ENCODE peak calls at places on chromosome 16, in five cellular contexts. D is spleen, U is ovary, L is psoas muscle, H is GM23338. K is an unnamed sample. For H3K4me1, the result is how much of the 10 kb centered on the place peaks cover.

GRCh38 chr16:3058173-3059030 is 7.0 kb upstream of the IL32 start:
- DNase-seq in D (peak), U (peak), L (peak), H (peak), K (peak)

GRCh38 chr16:90019543-90020259 is 445 bp upstream of the DBNDD1 start:
- DNase-seq in D (peak), U (peak), L (peak), H (peak), K (no peak)

GRCh38 chr16:78704421-78704820 is 605.0 kb downstream of the WWOX start:
- DNase-seq in D (no peak), U (no peak), L (no peak), H (no peak), K (no peak)

GRCh38 chr16:54277845-54278703 is 8.5 kb downstream of the IRX3 start:
- DNase-seq in D (no peak), U (no peak), L (no peak), H (peak), K (no peak)

GRCh38 chr16:85978291-85978775 is 79.4 kb downstream of the IRF8 start:
- DNase-seq in D (no peak), U (no peak), L (peak), H (no peak), K (no peak)

GRCh38 chr16:11977206-11978041 is 890 bp downstream of the SNX29 start:
- DNase-seq in D (no peak), U (peak), L (peak), H (no peak), K (peak)

GRCh38 chr16:80719573-80719972 is 84.8 kb downstream of the CDYL2 start:
- DNase-seq in D (no peak), U (no peak), L (no peak), H (no peak), K (no peak)

GRCh38 chr16:15783985-15784384 is 72.8 kb downstream of the MYH11 start:
- DNase-seq in D (peak), U (no peak), L (no peak), H (no peak), K (no peak)

GRCh38 chr16:1985466-1986150 is 1.6 kb downstream of the GFER start:
- DNase-seq in D (no peak), U (no peak), L (no peak), H (no peak), K (no peak)
- H3K4me1 ChIP-seq in D (under half), U (under half), L (under half), H (under half), K (under half)

GRCh38 chr16:20873331-20873730 is 26.8 kb downstream of the DCUN1D3 start:
- DNase-seq in D (no peak), U (no peak), L (no peak), H (no peak), K (no peak)

GRCh38 chr16:20870122-20870521 is 30.0 kb downstream of the DCUN1D3 start:
- DNase-seq in D (no peak), U (no peak), L (no peak), H (no peak), K (no peak)

GRCh38 chr16:20874088-20874581 is 26.0 kb downstream of the DCUN1D3 start:
- DNase-seq in D (no peak), U (no peak), L (no peak), H (no peak), K (no peak)

GRCh38 chr16:20871258-20871657 is 28.9 kb downstream of the DCUN1D3 start:
- DNase-seq in D (no peak), U (no peak), L (no peak), H (no peak), K (no peak)

GRCh38 chr16:20871935-20872815 is 28.0 kb downstream of the DCUN1D3 start:
- DNase-seq in D (no peak), U (no peak), L (no peak), H (no peak), K (no peak)
- TF ChIP-seq CTCF in D (no peak), U (no peak), L (no peak), H (no peak), K (no peak)

GRCh38 chr16:66524601-66525164 is 25.2 kb downstream of the TK2 start:
- DNase-seq in D (peak), U (no peak), L (no peak), H (no peak), K (no peak)
- H3K4me1 ChIP-seq in D (half or more), U (under half), L (under half), H (under half), K (under half)

GRCh38 chr16:69055003-69055402 is 50.5 kb upstream of the HAS3 start:
- DNase-seq in D (no peak), U (no peak), L (no peak), H (no peak), K (no peak)

GRCh38 chr16:69057400-69058378 is 47.8 kb upstream of the HAS3 start:
- DNase-seq in D (no peak), U (no peak), L (peak), H (no peak), K (no peak)
- TF ChIP-seq CTCF in D (no peak), U (no peak), L (no peak), H (no peak), K (no peak)

DNA sequence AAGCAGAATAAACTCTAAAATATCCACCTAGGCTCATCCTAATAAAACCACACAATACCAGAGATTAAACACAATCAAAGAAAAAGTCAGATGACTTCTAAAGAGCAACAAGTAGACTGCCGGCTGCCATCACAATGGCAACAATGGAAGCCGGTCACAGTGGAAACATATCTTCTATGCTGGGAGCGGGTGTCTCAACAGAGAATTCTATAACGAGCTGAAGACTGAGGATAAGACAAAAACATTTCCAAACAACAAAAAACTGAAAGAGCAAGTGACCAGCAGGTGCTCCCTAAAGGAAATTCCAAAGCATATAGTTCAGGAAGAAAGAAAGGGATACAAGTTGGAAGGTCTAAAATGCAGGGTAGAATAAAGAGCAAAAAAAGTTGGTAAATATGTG is 8.9 kb downstream of the NSMCE1 start:
- DNase-seq in D (no peak), U (no peak), L (no peak), H (no peak), K (no peak)
- H3K4me1 ChIP-seq in D (half or more), U (under half), L (under half), H (under half), K (under half)

GRCh38 chr16:58449768-58450167 is 50.2 kb upstream of the NDRG4 start:
- DNase-seq in D (no peak), U (no peak), L (no peak), H (no peak), K (no peak)
- TF ChIP-seq CTCF in D (no peak), U (no peak), L (no peak), H (no peak), K (no peak)

DNA sequence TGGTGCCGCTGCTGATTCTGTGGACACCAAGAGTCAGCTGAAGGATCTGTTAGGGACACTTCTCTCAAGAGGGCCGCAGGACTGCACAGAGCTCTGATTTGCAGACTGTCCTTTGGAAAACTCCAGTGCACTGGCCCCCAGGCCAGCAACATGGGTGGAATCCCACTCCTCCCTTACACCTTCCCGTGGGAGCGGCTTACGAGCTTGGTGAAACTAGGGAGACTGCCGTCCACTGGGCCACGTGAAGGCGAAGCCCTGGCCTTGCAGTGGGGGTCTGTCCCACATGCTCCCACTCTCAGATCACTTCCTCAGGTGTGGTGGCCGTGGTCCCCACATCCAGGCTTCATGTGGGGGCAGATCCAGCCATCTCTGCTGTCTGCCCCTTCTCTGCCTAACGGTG is 36.4 kb downstream of the PSME3IP1 start:
- DNase-seq in D (no peak), U (no peak), L (no peak), H (no peak), K (no peak)
- H3K4me1 ChIP-seq in D (half or more), U (under half), L (under half), H (under half), K (under half)

GRCh38 chr16:50946606-50947005 is 204.5 kb downstream of the SALL1 start:
- DNase-seq in D (no peak), U (no peak), L (no peak), H (no peak), K (no peak)
- TF ChIP-seq CTCF in D (no peak), U (no peak), L (no peak), H (no peak), K (no peak)